ENCODE peak calls at places on chromosomes 7 and 10, in seven cellular contexts. Z, O, A, V, P, C and B are unnamed samples.

GRCh38 chr10:93462881-93463280 is 19.3 kb downstream of the MYOF start:
- DNase-seq in Z (no peak), O (no peak), A (peak; percentile 69), V (peak; percentile 68), P (peak; percentile 68), C (no peak), B (peak; percentile 83)

GRCh38 chr10:67015225-67015624 is 89.4 kb downstream of the LRRTM3 start:
- DNase-seq in Z (no peak), O (no peak), A (no peak), V (no peak), P (no peak), C (no peak), B (no peak)

GRCh38 chr10:28375399-28376354 is 72.8 kb upstream of the MPP7 start:
- DNase-seq in Z (no peak), O (peak; percentile 4), A (peak; percentile 40), V (no peak), P (peak; percentile 67), C (no peak), B (no peak)

GRCh38 chr7:35985126-35985754 is 167.8 kb upstream of the EEPD1 start:
- DNase-seq in Z (peak; percentile 83), O (peak; percentile 39), A (peak; percentile 89), V (peak; percentile 89), P (peak; percentile 86), C (peak; percentile 84), B (peak; percentile 77)

GRCh38 chr7:5426226-5426475 is 2.5 kb upstream of the TNRC18 start:
- DNase-seq in Z (no peak), O (no peak), A (peak; percentile 91), V (no peak), P (no peak), C (no peak), B (no peak)

GRCh38 chr7:150405584-150406310 is 26.6 kb downstream of the ZNF775 start:
- DNase-seq in Z (peak; percentile 36), O (no peak), A (peak; percentile 62), V (no peak), P (no peak), C (no peak), B (peak; percentile 59)

GRCh38 chr10:76113952-76114351 is 682.5 kb downstream of the LRMDA start:
- DNase-seq in Z (no peak), O (no peak), A (no peak), V (no peak), P (peak; percentile 17), C (no peak), B (no peak)

GRCh38 chr10:119305860-119306513 is 98.6 kb downstream of the GRK5 start:
- DNase-seq in Z (peak; percentile 42), O (peak; percentile 75), A (peak; percentile 98), V (peak; percentile 95), P (peak; percentile 97), C (peak; percentile 30), B (peak; percentile 90)

GRCh38 chr7:39921505-39922250 is 28.4 kb upstream of the CDK13 start:
- DNase-seq in Z (no peak), O (no peak), A (peak; percentile 8), V (no peak), P (no peak), C (no peak), B (no peak)

GRCh38 chr10:131065673-131066331 is 245.7 kb downstream of the TCERG1L start:
- DNase-seq in Z (no peak), O (no peak), A (peak; percentile 1), V (no peak), P (no peak), C (no peak), B (no peak)

GRCh38 chr7:147765301-147765700 is 825.3 kb upstream of the C7orf33 start:
- DNase-seq in Z (no peak), O (no peak), A (peak; percentile 0), V (no peak), P (no peak), C (no peak), B (no peak)

GRCh38 chr7:116522247-116522646 is 2.6 kb upstream of the CAV1 start:
- DNase-seq in Z (no peak), O (no peak), A (peak; percentile 83), V (no peak), P (peak; percentile 92), C (no peak), B (no peak)

GRCh38 chr10:5549462-5550249 is 24.9 kb downstream of the CALML3 start:
- DNase-seq in Z (no peak), O (no peak), A (no peak), V (peak; percentile 43), P (no peak), C (no peak), B (no peak)

GRCh38 chr10:110479710-110480109 is 18.0 kb upstream of the DUSP5 start:
- DNase-seq in Z (no peak), O (no peak), A (no peak), V (no peak), P (no peak), C (no peak), B (no peak)

GRCh38 chr7:114302858-114303257 is 111.8 kb upstream of the FOXP2 start:
- DNase-seq in Z (no peak), O (no peak), A (peak; percentile 3), V (no peak), P (no peak), C (no peak), B (no peak)

GRCh38 chr7:2522780-2523433 is 3.3 kb downstream of the LFNG start:
- DNase-seq in Z (no peak), O (no peak), A (peak; percentile 52), V (no peak), P (peak; percentile 72), C (peak; percentile 65), B (no peak)

GRCh38 chr7:157006829-157007469 is 3.5 kb downstream of the MNX1 start:
- DNase-seq in Z (no peak), O (no peak), A (no peak), V (no peak), P (no peak), C (no peak), B (no peak)

GRCh38 chr10:45373783-45374450 is at the start of gene ALOX5:
- DNase-seq in Z (peak; percentile 72), O (no peak), A (peak; percentile 10), V (no peak), P (peak; percentile 25), C (peak; percentile 60), B (peak; percentile 79)

GRCh38 chr10:74058658-74059057 is 60.7 kb downstream of the VCL start:
- DNase-seq in Z (no peak), O (no peak), A (no peak), V (no peak), P (peak; percentile 35), C (no peak), B (peak; percentile 59)

GRCh38 chr7:150340024-150340749 is 1.2 kb downstream of the RARRES2 start:
- DNase-seq in Z (peak; percentile 53), O (peak; percentile 21), A (peak; percentile 25), V (peak; percentile 79), P (peak; percentile 86), C (no peak), B (no peak)

GRCh38 chr7:10720042-10720441 is 253.6 kb upstream of the PHF14 start:
- DNase-seq in Z (no peak), O (no peak), A (no peak), V (no peak), P (no peak), C (no peak), B (no peak)

GRCh38 chr7:76234931-76235441 is 33.3 kb downstream of the SRRM3 start:
- DNase-seq in Z (peak; percentile 40), O (peak; percentile 36), A (peak; percentile 90), V (peak; percentile 71), P (peak; percentile 90), C (peak; percentile 39), B (peak; percentile 81)

GRCh38 chr10:74380780-74381179 is 229.8 kb downstream of the ADK start:
- DNase-seq in Z (no peak), O (no peak), A (no peak), V (no peak), P (no peak), C (no peak), B (no peak)

GRCh38 chr10:12241810-12242529 is 46.0 kb downstream of the CDC123 start:
- DNase-seq in Z (peak; percentile 54), O (no peak), A (no peak), V (no peak), P (peak; percentile 61), C (no peak), B (peak; percentile 53)

GRCh38 chr10:116589911-116590310 is 848 bp upstream of the PNLIPRP1 start:
- DNase-seq in Z (no peak), O (no peak), A (no peak), V (no peak), P (no peak), C (no peak), B (no peak)

DNA sequence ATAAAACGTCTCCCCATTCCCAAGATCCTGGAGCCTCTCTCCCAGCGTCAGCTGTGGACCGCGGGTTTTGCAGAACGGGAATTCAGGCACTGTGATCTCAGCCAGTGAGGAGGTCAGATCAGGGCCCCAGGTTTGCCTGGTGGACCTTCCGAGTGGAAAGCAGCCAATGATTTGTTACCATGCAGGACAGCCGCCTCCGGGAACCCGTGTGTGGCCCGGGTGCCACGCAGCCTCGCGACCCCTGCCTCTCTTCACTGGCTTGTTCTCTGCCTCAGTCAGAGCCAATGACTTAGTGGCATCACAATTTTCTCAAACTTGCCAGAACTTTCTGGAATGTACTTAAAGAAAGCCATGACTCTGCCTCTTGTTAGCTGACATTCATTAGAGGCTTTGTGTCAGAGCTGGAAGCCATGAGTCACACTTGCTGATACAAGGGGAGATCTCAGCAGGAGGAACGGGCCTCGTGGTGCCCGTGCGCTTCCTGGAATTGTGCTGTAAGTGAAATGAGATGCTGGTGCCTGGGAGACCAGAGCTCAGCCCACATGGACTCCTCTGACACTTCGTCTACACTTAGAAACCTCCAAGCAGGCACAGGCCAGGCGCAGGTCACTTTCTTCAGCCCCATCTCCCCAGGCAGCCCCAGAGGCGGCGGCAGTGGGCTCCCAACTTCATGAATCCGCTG is 246.0 kb downstream of the KLF6 start:
- DNase-seq in Z (no peak), O (peak; percentile 81), A (peak; percentile 99), V (peak; percentile 84), P (peak; percentile 96), C (no peak), B (no peak)
- H3K4me3 ChIP-seq in Z (no peak overlapping the region), O (no peak overlapping the region), A (peak overlapping the region; percentile 51), V (peak overlapping the region; percentile 18), P (no peak overlapping the region), C (no peak overlapping the region), B (no peak overlapping the region)

GRCh38 chr10:35167342-35167741 is 40.7 kb downstream of the CREM start:
- DNase-seq in Z (no peak), O (no peak), A (no peak), V (no peak), P (no peak), C (no peak), B (no peak)
- H3K4me3 ChIP-seq in Z (no peak overlapping the region), O (no peak overlapping the region), A (no peak overlapping the region), V (no peak overlapping the region), P (no peak overlapping the region), C (no peak overlapping the region), B (no peak overlapping the region)

GRCh38 chr7:131552053-131552452 is 4.4 kb downstream of the PODXL start:
- DNase-seq in Z (no peak), O (no peak), A (no peak), V (no peak), P (no peak), C (no peak), B (no peak)
- H3K4me3 ChIP-seq in Z (peak overlapping the region; percentile 90), O (no peak overlapping the region), A (no peak overlapping the region), V (no peak overlapping the region), P (no peak overlapping the region), C (no peak overlapping the region), B (no peak overlapping the region)

DNA sequence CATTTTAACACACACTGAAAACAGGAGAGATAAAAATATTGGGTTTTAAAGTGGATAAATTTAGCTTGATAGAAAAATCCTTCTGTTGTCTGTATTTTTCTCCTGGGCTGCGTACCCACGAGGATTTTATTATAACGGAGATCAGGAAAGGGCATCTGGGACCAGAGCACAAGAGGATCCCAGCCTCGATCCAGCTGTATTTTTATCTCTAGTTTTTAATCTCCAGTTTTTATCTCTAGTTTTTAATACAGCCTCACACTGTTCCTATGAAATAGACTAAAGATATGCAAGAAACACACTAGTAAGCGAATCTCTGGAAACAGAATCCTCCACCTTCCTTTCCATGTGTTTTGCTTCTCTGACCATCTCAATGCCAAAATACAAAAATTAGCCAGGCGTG is 295.2 kb downstream of the FRMD4A start:
- DNase-seq in Z (no peak), O (no peak), A (no peak), V (no peak), P (no peak), C (no peak), B (no peak)
- H3K4me3 ChIP-seq in Z (no peak overlapping the region), O (no peak overlapping the region), A (no peak overlapping the region), V (no peak overlapping the region), P (no peak overlapping the region), C (no peak overlapping the region), B (no peak overlapping the region)